ENCODE peak calls at places on chromosomes 16 and 17, in four cellular contexts. S is cardiac fibroblast; H is D341Med; W is activated CD4-positive, CD25-positive, alpha-beta regulatory T cell. I is an unnamed sample.

GRCh38 chr16:23535901-23536300 is 21.2 kb downstream of the EARS2 start:
- DNase-seq in S (no peak), W (no peak), H (no peak), I (no peak)

GRCh38 chr17:48500435-48501426 is 30.1 kb downstream of the HOXB1 start:
- DNase-seq in W (no peak), H (no peak), S (peak; percentile 50), I (no peak)

GRCh38 chr16:50068550-50068949 is 2.8 kb downstream of the HEATR3 start:
- DNase-seq in W (no peak), S (peak; percentile 51), H (no peak), I (no peak)

GRCh38 chr16:84889066-84889465 is 69.3 kb downstream of the CRISPLD2 start:
- DNase-seq in S (no peak), H (no peak), W (no peak), I (peak; percentile 41)

GRCh38 chr17:68621065-68621464 is 19.9 kb upstream of the FAM20A start:
- DNase-seq in W (no peak), H (no peak), S (no peak), I (no peak)

GRCh38 chr16:69417537-69418199 is 6.8 kb upstream of the CYB5B start:
- DNase-seq in H (no peak), S (no peak), W (no peak), I (no peak)

GRCh38 chr16:23131841-23132576 is 17.2 kb downstream of the USP31 start:
- DNase-seq in S (peak; percentile 56), H (no peak), W (no peak), I (no peak)

GRCh38 chr17:41003926-41004325 is 4.2 kb upstream of the KRTAP3-2 start:
- DNase-seq in S (no peak), W (no peak), H (no peak), I (no peak)

GRCh38 chr16:55948230-55948629 is 73.1 kb upstream of the CES5A start:
- DNase-seq in S (no peak), H (no peak), W (no peak), I (no peak)

GRCh38 chr17:57553991-57554825 is 190.9 kb downstream of the CCDC182 start:
- DNase-seq in H (peak; percentile 85), W (no peak), S (peak; percentile 39), I (peak; percentile 36)

GRCh38 chr17:48153711-48154642 is 46.4 kb downstream of the SNX11 start:
- DNase-seq in W (no peak), S (peak; percentile 59), H (peak; percentile 69), I (peak; percentile 62)

GRCh38 chr16:2156025-2156848 is 655 bp downstream of the TRAF7 start:
- DNase-seq in H (no peak), W (no peak), S (peak; percentile 63), I (peak; percentile 58)

GRCh38 chr17:30232015-30232821 is 3.3 kb downstream of the SLC6A4 start:
- DNase-seq in S (no peak), W (no peak), H (no peak), I (no peak)

GRCh38 chr17:44033841-44034408 is 19.2 kb upstream of the TMEM101 start:
- DNase-seq in H (no peak), S (no peak), W (no peak), I (no peak)

GRCh38 chr16:81632392-81633146 is 146.5 kb upstream of the PLCG2 start:
- DNase-seq in S (peak; percentile 52), H (no peak), W (peak; percentile 44), I (no peak)

GRCh38 chr16:66741131-66741900 is 10.1 kb downstream of the DYNC1LI2 start:
- DNase-seq in W (no peak), H (peak; percentile 33), S (peak; percentile 95), I (peak; percentile 79)

GRCh38 chr16:1309888-1310831 is 724 bp downstream of the UBE2I start:
- DNase-seq in S (peak; percentile 49), H (no peak), W (no peak), I (peak; percentile 67)

GRCh38 chr17:80861892-80862291 is 129.7 kb upstream of the CHMP6 start:
- DNase-seq in H (no peak), S (peak; percentile 34), W (no peak), I (peak; percentile 88)

GRCh38 chr16:74743668-74744299 is 30.8 kb downstream of the FA2H start:
- DNase-seq in W (no peak), S (peak; percentile 38), H (no peak), I (no peak)

GRCh38 chr17:49766918-49767530 is 3.1 kb upstream of the FAM117A start:
- DNase-seq in S (no peak), W (no peak), H (no peak), I (no peak)